ENCODE peak calls at places on chromosomes 1 and 21, in nine cellular contexts. I is HTR-8/SVneo; V is NCI-H510A; U is activated T-cell treated with anti-CD3 and anti-CD28 coated beads for 1 hour; W is breast epithelium; D is stimulated activated CD4-positive, alpha-beta T cell treated with anti-CD3 and anti-CD28 coated beads, TNF-alpha, amount 100 ng/mL, for 24 hours; Q is germinal center; F is psoas muscle; M is ascending aorta. E is an unnamed sample.
A peak's percentile ranks its signal among the peaks of the same experiment; 100 is the strongest.

GRCh38 chr1:9418851-9419250 is 120.4 kb upstream of the SLC25A33 start:
- DNase-seq in I (no peak), U (no peak), W (no peak), Q (no peak), F (no peak), M (no peak), V (peak; percentile 67), D (no peak), E (no peak)

GRCh38 chr1:92037400-92037799 is 7.6 kb downstream of the EPHX4 start:
- DNase-seq in M (no peak), D (no peak), U (no peak), W (no peak), I (peak; percentile 11), V (no peak), F (no peak), Q (no peak), E (no peak)

GRCh38 chr1:164064501-164064900 is 494.5 kb upstream of the PBX1 start:
- DNase-seq in I (no peak), D (no peak), F (no peak), U (no peak), M (no peak), V (no peak), W (no peak), Q (no peak), E (no peak)

GRCh38 chr1:83802450-83803152 is 196.3 kb downstream of the TTLL7 start:
- DNase-seq in M (no peak), D (no peak), F (no peak), U (no peak), V (no peak), Q (no peak), W (no peak), I (no peak), E (no peak)

GRCh38 chr21:17498586-17498985 is 14.3 kb upstream of the CXADR start:
- DNase-seq in V (no peak), Q (no peak), D (no peak), I (no peak), W (no peak), U (no peak), M (no peak), F (no peak), E (no peak)

GRCh38 chr1:65509912-65510680 is 89.6 kb downstream of the LEPR start:
- DNase-seq in D (no peak), M (no peak), W (no peak), I (peak; percentile 51), V (no peak), U (no peak), Q (no peak), F (no peak), E (no peak)

GRCh38 chr1:248704556-248704955 is 2.0 kb upstream of the OR14I1 start:
- DNase-seq in M (no peak), I (no peak), F (no peak), V (no peak), W (no peak), U (no peak), Q (no peak), D (no peak), E (no peak)

GRCh38 chr1:175090775-175091174 is 23.1 kb downstream of the TNN start:
- DNase-seq in I (no peak), Q (no peak), W (no peak), M (no peak), F (peak; percentile 60), U (no peak), D (no peak), V (no peak), E (no peak)

GRCh38 chr1:12617511-12617900 is 504 bp downstream of the DHRS3 start:
- DNase-seq in I (no peak), V (no peak), F (peak; percentile 55), Q (no peak), W (no peak), D (no peak), M (no peak), U (peak; percentile 44), E (no peak)

GRCh38 chr1:110686188-110686587 is 11.4 kb upstream of the KCNA3 start:
- DNase-seq in D (no peak), V (no peak), M (no peak), Q (peak; percentile 15), I (no peak), W (no peak), F (no peak), U (peak; percentile 19), E (no peak)

GRCh38 chr1:22517936-22518335 is 45.4 kb upstream of the EPHA8 start:
- DNase-seq in V (no peak), D (no peak), U (no peak), Q (no peak), M (no peak), W (no peak), F (no peak), I (no peak), E (no peak)

GRCh38 chr1:212341090-212341489 is 55.9 kb downstream of the PPP2R5A start:
- DNase-seq in U (no peak), I (no peak), D (no peak), Q (no peak), F (no peak), M (no peak), V (no peak), W (no peak), E (no peak)

GRCh38 chr1:153545067-153546055 is at the start of gene S100A4:
- DNase-seq in U (peak; percentile 85), F (peak; percentile 93), D (peak; percentile 96), I (peak; percentile 86), V (peak; percentile 87), M (peak; percentile 97), Q (peak; percentile 53), W (peak; percentile 92), E (peak; percentile 41)

GRCh38 chr1:228336308-228337030 is 70.2 kb downstream of the TRIM11 start:
- DNase-seq in D (no peak), I (no peak), V (no peak), U (no peak), W (no peak), Q (no peak), M (peak; percentile 52), F (peak; percentile 90), E (no peak)

GRCh38 chr1:111372336-111372965 is 55.1 kb downstream of the OVGP1 start:
- DNase-seq in M (no peak), W (no peak), D (no peak), U (no peak), I (no peak), V (no peak), Q (no peak), F (no peak), E (no peak)

GRCh38 chr1:93080424-93080823 is 1.3 kb downstream of the MTF2 start:
- DNase-seq in F (no peak), V (peak; percentile 54), I (peak; percentile 48), U (no peak), W (no peak), D (no peak), Q (peak; percentile 79), M (no peak), E (no peak)

GRCh38 chr21:33767236-33767635 is 124.9 kb downstream of the ITSN1 start:
- DNase-seq in U (no peak), I (no peak), D (no peak), W (no peak), V (no peak), Q (no peak), F (no peak), M (no peak), E (no peak)

GRCh38 chr1:10474613-10475507 is at the start of gene PEX14:
- DNase-seq in U (peak; percentile 76), M (peak; percentile 91), D (peak; percentile 88), V (peak; percentile 99), F (peak; percentile 91), W (peak; percentile 77), Q (peak; percentile 91), I (peak; percentile 87), E (peak; percentile 85)

GRCh38 chr1:151944110-151944858 is 35.0 kb upstream of the THEM4 start:
- DNase-seq in V (no peak), F (no peak), D (no peak), I (no peak), W (no peak), U (no peak), Q (no peak), M (peak; percentile 68), E (no peak)

GRCh38 chr21:14545906-14546480 is at the start of gene SAMSN1:
- DNase-seq in M (peak; percentile 70), I (no peak), Q (peak; percentile 51), F (no peak), D (peak; percentile 54), U (peak; percentile 44), V (no peak), W (peak; percentile 19), E (no peak)

GRCh38 chr1:173295391-173295790 is 88.3 kb upstream of the TNFSF4 start:
- DNase-seq in D (no peak), W (no peak), Q (no peak), F (no peak), I (no peak), M (no peak), V (no peak), U (no peak), E (no peak)

GRCh38 chr1:76865696-76866291 is 1.5 kb upstream of the ST6GALNAC5 start:
- DNase-seq in M (no peak), F (no peak), I (no peak), V (no peak), D (no peak), Q (no peak), U (no peak), W (no peak), E (no peak)

GRCh38 chr21:34693192-34693810 is 24.5 kb downstream of the CLIC6 start:
- DNase-seq in Q (peak; percentile 56), M (no peak), U (no peak), V (peak; percentile 34), D (no peak), F (no peak), I (peak; percentile 67), W (no peak), E (peak; percentile 38)

GRCh38 chr1:208601569-208601968 is 357.4 kb upstream of the PLXNA2 start:
- DNase-seq in W (no peak), V (no peak), Q (no peak), M (no peak), D (no peak), I (no peak), U (no peak), F (no peak), E (no peak)

GRCh38 chr1:8941906-8942305 is 3.8 kb upstream of the CA6 start:
- DNase-seq in Q (no peak), U (no peak), I (peak; percentile 51), F (no peak), V (no peak), W (no peak), M (no peak), D (no peak), E (no peak)